ENCODE peak calls at places on chromosome 5, in four cellular contexts. V, M, O and T are unnamed samples.

GRCh38 chr5:179008667-179009066 is 13.5 kb upstream of the GRM6 start:
- DNase-seq in V (no peak), M (no peak), O (no peak), T (peak; percentile 5)

GRCh38 chr5:131672791-131673190 is 37.8 kb upstream of the RAPGEF6 start:
- DNase-seq in V (no peak), M (no peak), O (no peak), T (no peak)

GRCh38 chr5:131109540-131110255 is 55.4 kb downstream of the HINT1 start:
- DNase-seq in V (no peak), M (peak; percentile 53), O (no peak), T (peak; percentile 61)

GRCh38 chr5:80141147-80141671 is 106.1 kb downstream of the THBS4 start:
- DNase-seq in V (no peak), M (no peak), O (no peak), T (no peak)

GRCh38 chr5:35780236-35780635 is 76.5 kb upstream of the IL7R start:
- DNase-seq in V (no peak), M (no peak), O (no peak), T (no peak)

GRCh38 chr5:94228791-94229190 is 389.6 kb downstream of the KIAA0825 start:
- DNase-seq in V (no peak), M (no peak), O (no peak), T (no peak)

GRCh38 chr5:35851282-35851681 is 5.4 kb upstream of the IL7R start:
- DNase-seq in V (no peak), M (no peak), O (no peak), T (peak; percentile 51)

GRCh38 chr5:219492-219891 is 1.4 kb downstream of the SDHA start:
- DNase-seq in V (peak; percentile 10), M (no peak), O (peak; percentile 13), T (peak; percentile 63)

GRCh38 chr5:169970911-169971436 is 9.3 kb downstream of the INSYN2B start:
- DNase-seq in V (no peak), M (no peak), O (no peak), T (peak; percentile 98)

GRCh38 chr5:38456657-38457056 is 99.8 kb downstream of the LIFR start:
- DNase-seq in V (no peak), M (no peak), O (no peak), T (no peak)